ENCODE peak calls at places on chromosomes 4 and X, in nine cellular contexts. One of them, this sample, is unnamed.

GRCh38 chr4:151671541-151672059 is 89.2 kb downstream of the GATB start:
- DNase-seq in fibroblast of lung: no peak
- DNase-seq in stimulated activated CD8-positive, alpha-beta memory T cell treated with anti-CD3 and anti-CD28 coated beads, Interleukin-12 subunit alpha, Interleukin-12 subunit beta, amount 100 ng/mL, for 4 hours: no peak
- DNase-seq in AG08396: no peak
- DNase-seq in central memory CD4-positive, alpha-beta T cell: no peak
- DNase-seq in BE2C: peak
- DNase-seq in AG20443: no peak
- DNase-seq in effector memory CD8-positive, alpha-beta T cell: no peak
- DNase-seq in ACHN: no peak
- DNase-seq in this sample: peak

GRCh38 chrX:142998447-142999208 is 27.1 kb upstream of the SPANXN4 start:
- DNase-seq in fibroblast of lung: no peak
- DNase-seq in stimulated activated CD8-positive, alpha-beta memory T cell treated with anti-CD3 and anti-CD28 coated beads, Interleukin-12 subunit alpha, Interleukin-12 subunit beta, amount 100 ng/mL, for 4 hours: no peak
- DNase-seq in AG08396: no peak
- DNase-seq in central memory CD4-positive, alpha-beta T cell: no peak
- DNase-seq in BE2C: no peak
- DNase-seq in AG20443: no peak
- DNase-seq in effector memory CD8-positive, alpha-beta T cell: no peak
- DNase-seq in ACHN: no peak
- DNase-seq in this sample: no peak

GRCh38 chr4:153115322-153116100 is 88.7 kb upstream of the TRIM2 start:
- DNase-seq in fibroblast of lung: peak
- DNase-seq in stimulated activated CD8-positive, alpha-beta memory T cell treated with anti-CD3 and anti-CD28 coated beads, Interleukin-12 subunit alpha, Interleukin-12 subunit beta, amount 100 ng/mL, for 4 hours: peak
- DNase-seq in AG08396: peak
- DNase-seq in central memory CD4-positive, alpha-beta T cell: peak
- DNase-seq in BE2C: no peak
- DNase-seq in AG20443: peak
- DNase-seq in effector memory CD8-positive, alpha-beta T cell: peak
- DNase-seq in ACHN: peak
- DNase-seq in this sample: peak

GRCh38 chr4:186068581-186069402 is at the start of gene TLR3:
- DNase-seq in fibroblast of lung: peak
- DNase-seq in stimulated activated CD8-positive, alpha-beta memory T cell treated with anti-CD3 and anti-CD28 coated beads, Interleukin-12 subunit alpha, Interleukin-12 subunit beta, amount 100 ng/mL, for 4 hours: no peak
- DNase-seq in AG08396: peak
- DNase-seq in central memory CD4-positive, alpha-beta T cell: peak
- DNase-seq in BE2C: no peak
- DNase-seq in AG20443: peak
- DNase-seq in effector memory CD8-positive, alpha-beta T cell: no peak
- DNase-seq in ACHN: peak
- DNase-seq in this sample: peak

GRCh38 chr4:2497931-2498330 is 29.0 kb downstream of the RNF4 start:
- DNase-seq in fibroblast of lung: no peak
- DNase-seq in stimulated activated CD8-positive, alpha-beta memory T cell treated with anti-CD3 and anti-CD28 coated beads, Interleukin-12 subunit alpha, Interleukin-12 subunit beta, amount 100 ng/mL, for 4 hours: no peak
- DNase-seq in AG08396: no peak
- DNase-seq in central memory CD4-positive, alpha-beta T cell: no peak
- DNase-seq in BE2C: no peak
- DNase-seq in AG20443: peak
- DNase-seq in effector memory CD8-positive, alpha-beta T cell: no peak
- DNase-seq in ACHN: no peak
- DNase-seq in this sample: no peak

GRCh38 chr4:99800332-99801004 is 16.2 kb upstream of the DAPP1 start:
- DNase-seq in fibroblast of lung: no peak
- DNase-seq in stimulated activated CD8-positive, alpha-beta memory T cell treated with anti-CD3 and anti-CD28 coated beads, Interleukin-12 subunit alpha, Interleukin-12 subunit beta, amount 100 ng/mL, for 4 hours: no peak
- DNase-seq in AG08396: no peak
- DNase-seq in central memory CD4-positive, alpha-beta T cell: no peak
- DNase-seq in BE2C: no peak
- DNase-seq in AG20443: no peak
- DNase-seq in effector memory CD8-positive, alpha-beta T cell: no peak
- DNase-seq in ACHN: no peak
- DNase-seq in this sample: no peak

GRCh38 chrX:124462931-124463330 is 116.6 kb downstream of the SH2D1A start:
- DNase-seq in fibroblast of lung: no peak
- DNase-seq in stimulated activated CD8-positive, alpha-beta memory T cell treated with anti-CD3 and anti-CD28 coated beads, Interleukin-12 subunit alpha, Interleukin-12 subunit beta, amount 100 ng/mL, for 4 hours: no peak
- DNase-seq in AG08396: no peak
- DNase-seq in central memory CD4-positive, alpha-beta T cell: no peak
- DNase-seq in BE2C: no peak
- DNase-seq in AG20443: no peak
- DNase-seq in effector memory CD8-positive, alpha-beta T cell: no peak
- DNase-seq in ACHN: no peak
- DNase-seq in this sample: no peak

GRCh38 chrX:69614896-69615295 is 1.0 kb upstream of the EDA start:
- DNase-seq in fibroblast of lung: no peak
- DNase-seq in stimulated activated CD8-positive, alpha-beta memory T cell treated with anti-CD3 and anti-CD28 coated beads, Interleukin-12 subunit alpha, Interleukin-12 subunit beta, amount 100 ng/mL, for 4 hours: no peak
- DNase-seq in AG08396: no peak
- DNase-seq in central memory CD4-positive, alpha-beta T cell: no peak
- DNase-seq in BE2C: peak
- DNase-seq in AG20443: no peak
- DNase-seq in effector memory CD8-positive, alpha-beta T cell: no peak
- DNase-seq in ACHN: no peak
- DNase-seq in this sample: no peak

GRCh38 chr4:105707783-105708182 is 706 bp downstream of the INTS12 start:
- DNase-seq in fibroblast of lung: no peak
- DNase-seq in stimulated activated CD8-positive, alpha-beta memory T cell treated with anti-CD3 and anti-CD28 coated beads, Interleukin-12 subunit alpha, Interleukin-12 subunit beta, amount 100 ng/mL, for 4 hours: no peak
- DNase-seq in AG08396: no peak
- DNase-seq in central memory CD4-positive, alpha-beta T cell: peak
- DNase-seq in BE2C: no peak
- DNase-seq in AG20443: no peak
- DNase-seq in effector memory CD8-positive, alpha-beta T cell: no peak
- DNase-seq in ACHN: no peak
- DNase-seq in this sample: no peak

GRCh38 chr4:182144621-182145359 is 98.4 kb upstream of the TENM3 start:
- DNase-seq in fibroblast of lung: peak
- DNase-seq in stimulated activated CD8-positive, alpha-beta memory T cell treated with anti-CD3 and anti-CD28 coated beads, Interleukin-12 subunit alpha, Interleukin-12 subunit beta, amount 100 ng/mL, for 4 hours: no peak
- DNase-seq in AG08396: peak
- DNase-seq in central memory CD4-positive, alpha-beta T cell: no peak
- DNase-seq in BE2C: peak
- DNase-seq in AG20443: peak
- DNase-seq in effector memory CD8-positive, alpha-beta T cell: no peak
- DNase-seq in ACHN: peak
- DNase-seq in this sample: no peak

GRCh38 chr4:105887508-105887907 is 7.8 kb upstream of the NPNT start:
- DNase-seq in fibroblast of lung: no peak
- DNase-seq in stimulated activated CD8-positive, alpha-beta memory T cell treated with anti-CD3 and anti-CD28 coated beads, Interleukin-12 subunit alpha, Interleukin-12 subunit beta, amount 100 ng/mL, for 4 hours: no peak
- DNase-seq in AG08396: no peak
- DNase-seq in central memory CD4-positive, alpha-beta T cell: no peak
- DNase-seq in BE2C: no peak
- DNase-seq in AG20443: no peak
- DNase-seq in effector memory CD8-positive, alpha-beta T cell: no peak
- DNase-seq in ACHN: no peak
- DNase-seq in this sample: no peak